ENCODE peak calls at places on chromosomes 11 and 22, in six cellular contexts. Z is osteoblast; X is GM20000; U is endothelial cell of umbilical vein; D is activated CD8-positive, alpha-beta T cell treated with anti-CD3 and anti-CD28 coated beads for 36 hours; O is progenitor cell of endocrine pancreas. N is an unnamed sample.
A peak's percentile ranks its signal among the peaks of the same experiment; 100 is the strongest.

GRCh38 chr22:39926175-39927152 is 25.6 kb downstream of the GRAP2 start:
- DNase-seq in D (peak; percentile 1), U (no peak), Z (no peak), X (no peak), O (no peak), N (no peak)

GRCh38 chr22:50710886-50711285 is 27.1 kb upstream of the ACR start:
- DNase-seq in D (no peak), O (no peak), Z (no peak), U (no peak), X (no peak), N (no peak)

GRCh38 chr11:66022401-66023185 is 3.7 kb downstream of the CATSPER1 start:
- DNase-seq in X (peak; percentile 91), U (peak; percentile 67), Z (peak; percentile 98), O (peak; percentile 84), D (peak; percentile 88), N (peak; percentile 92)

GRCh38 chr11:84522331-84522730 is 1104.8 kb downstream of the DLG2 start:
- DNase-seq in Z (no peak), D (no peak), O (no peak), U (no peak), X (no peak), N (no peak)

GRCh38 chr22:20420157-20420842 is 17.3 kb downstream of the SCARF2 start:
- DNase-seq in D (no peak), Z (peak; percentile 84), U (no peak), O (no peak), X (no peak), N (no peak)

GRCh38 chr11:110110854-110111253 is 17.7 kb downstream of the ZC3H12C start:
- DNase-seq in D (no peak), U (no peak), X (no peak), O (no peak), Z (no peak), N (no peak)

GRCh38 chr11:130609121-130610035 is 160.9 kb downstream of the ADAMTS15 start:
- DNase-seq in D (no peak), X (no peak), O (no peak), U (no peak), Z (no peak), N (no peak)

GRCh38 chr11:110711448-110711775 is 825 bp downstream of the ARHGAP20 start:
- DNase-seq in Z (no peak), D (no peak), X (peak; percentile 17), U (no peak), O (no peak), N (no peak)

GRCh38 chr11:11993814-11994213 is 14.6 kb downstream of the DKK3 start:
- DNase-seq in O (no peak), U (peak; percentile 41), Z (peak; percentile 84), X (no peak), D (no peak), N (no peak)

GRCh38 chr22:36329217-36330078 is 58.3 kb downstream of the MYH9 start:
- DNase-seq in U (peak; percentile 95), Z (peak; percentile 94), D (peak; percentile 95), O (peak; percentile 52), X (no peak), N (no peak)

GRCh38 chr22:49969751-49970527 is 9.4 kb downstream of the PIM3 start:
- DNase-seq in O (no peak), U (no peak), X (no peak), D (no peak), Z (peak; percentile 78), N (no peak)

GRCh38 chr22:35451602-35452001 is 51.7 kb downstream of the MCM5 start:
- DNase-seq in U (no peak), Z (peak; percentile 62), D (no peak), X (no peak), O (no peak), N (no peak)

GRCh38 chr11:43942651-43943356 is 367 bp downstream of the C11orf96 start:
- DNase-seq in D (peak; percentile 15), Z (peak; percentile 94), O (peak; percentile 16), U (peak; percentile 59), X (peak; percentile 56), N (no peak)

GRCh38 chr22:39388261-39389011 is 11.1 kb upstream of the TAB1 start:
- DNase-seq in O (peak; percentile 91), U (peak; percentile 81), D (peak; percentile 81), X (peak; percentile 78), Z (peak; percentile 98), N (peak; percentile 87)

GRCh38 chr11:73452726-73453125 is 76.5 kb downstream of the RELT start:
- DNase-seq in X (no peak), Z (no peak), O (no peak), D (no peak), U (no peak), N (no peak)

GRCh38 chr11:84247931-84248330 is 961.8 kb upstream of the CCDC90B start:
- DNase-seq in Z (no peak), O (no peak), X (no peak), D (no peak), U (no peak), N (no peak)

GRCh38 chr11:44574620-44575287 is 9.3 kb downstream of the CD82 start:
- DNase-seq in X (no peak), U (no peak), Z (peak; percentile 96), D (peak; percentile 84), O (no peak), N (no peak)

GRCh38 chr22:35421121-35421520 is 21.2 kb downstream of the MCM5 start:
- DNase-seq in U (no peak), Z (peak; percentile 46), O (no peak), D (no peak), X (no peak), N (no peak)

GRCh38 chr11:12001152-12001551 is 7.3 kb downstream of the DKK3 start:
- DNase-seq in Z (no peak), X (no peak), D (no peak), U (no peak), O (no peak), N (no peak)

GRCh38 chr22:33785283-33785991 is 134.8 kb downstream of the LARGE1 start:
- DNase-seq in D (no peak), X (no peak), O (no peak), U (no peak), Z (peak; percentile 72), N (no peak)

DNA sequence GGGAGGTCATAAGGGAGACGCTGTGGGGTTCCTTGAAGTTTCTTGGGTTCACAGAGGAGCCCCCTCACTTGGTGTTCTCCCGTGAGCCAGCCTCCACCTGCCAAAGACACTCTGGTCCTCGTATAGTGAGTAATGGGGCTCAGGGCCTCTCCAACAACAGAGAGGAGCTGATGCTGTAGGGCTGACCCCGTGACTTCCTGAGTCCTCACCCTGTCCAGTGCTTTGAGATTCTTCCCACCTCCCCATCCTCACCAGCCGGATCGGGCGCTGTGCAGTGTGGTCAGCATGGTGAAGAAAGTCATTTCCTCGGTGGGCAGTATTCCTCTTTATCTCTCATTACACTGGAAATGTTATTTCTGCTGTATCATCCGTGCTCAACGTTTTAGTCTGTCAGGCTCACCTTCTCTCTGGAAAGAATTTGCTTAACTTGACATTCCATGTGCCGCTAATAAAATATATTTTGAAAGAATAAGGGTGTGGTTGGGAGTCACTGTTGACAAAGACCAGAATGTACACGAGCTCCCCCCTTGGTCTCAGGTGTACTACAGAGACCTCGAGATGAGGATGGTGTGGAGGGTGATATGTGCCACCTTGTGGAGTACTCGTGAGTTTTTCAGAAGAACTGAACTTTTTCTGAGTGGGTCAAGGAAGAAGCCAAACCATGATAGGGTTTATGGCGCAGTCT is 25.7 kb upstream of the SCGB1A1 start:
- DNase-seq in U (no peak), X (peak; percentile 37), O (no peak), D (peak; percentile 24), Z (no peak), N (peak; percentile 30)
- TF ChIP-seq CTCF in U (no peak), X (peak; percentile 15), O (peak; percentile 25), D (peak; percentile 8), Z (peak; percentile 15), N (no peak)

DNA sequence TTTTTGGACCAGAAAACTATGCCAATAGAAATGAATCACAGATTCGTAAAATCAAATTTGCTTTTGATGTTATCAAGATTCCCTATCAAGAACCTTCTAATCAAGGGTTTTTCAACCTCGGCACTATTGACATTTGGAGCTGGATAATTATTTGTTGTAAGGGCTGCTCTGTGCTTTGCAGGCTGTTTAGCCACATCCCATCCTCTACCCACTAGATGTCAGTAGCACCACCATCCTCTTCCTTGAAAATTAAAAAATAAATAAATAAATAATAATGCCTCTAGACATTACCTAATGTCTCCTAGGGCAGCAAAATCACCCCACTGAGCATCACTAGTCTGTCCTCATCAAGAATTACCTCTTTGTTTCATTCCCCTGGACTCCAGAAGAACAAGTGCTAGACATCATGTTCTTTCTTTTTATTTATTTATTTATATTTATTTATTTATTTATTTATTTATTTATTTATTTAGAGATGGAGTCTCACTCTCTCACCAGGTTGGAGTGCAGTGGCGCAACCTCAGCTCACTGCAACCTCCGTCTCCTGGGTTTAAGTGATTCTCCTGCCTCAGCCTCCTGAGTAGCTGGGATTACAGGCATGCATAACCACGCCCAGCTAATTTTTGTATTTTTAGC is 744.7 kb downstream of the KCNA4 start:
- DNase-seq in U (peak; percentile 59), Z (no peak), O (no peak), D (no peak), X (no peak), N (no peak)
- TF ChIP-seq CTCF in U (peak; percentile 54), Z (peak; percentile 47), O (peak; percentile 28), D (no peak), X (no peak), N (no peak)

DNA sequence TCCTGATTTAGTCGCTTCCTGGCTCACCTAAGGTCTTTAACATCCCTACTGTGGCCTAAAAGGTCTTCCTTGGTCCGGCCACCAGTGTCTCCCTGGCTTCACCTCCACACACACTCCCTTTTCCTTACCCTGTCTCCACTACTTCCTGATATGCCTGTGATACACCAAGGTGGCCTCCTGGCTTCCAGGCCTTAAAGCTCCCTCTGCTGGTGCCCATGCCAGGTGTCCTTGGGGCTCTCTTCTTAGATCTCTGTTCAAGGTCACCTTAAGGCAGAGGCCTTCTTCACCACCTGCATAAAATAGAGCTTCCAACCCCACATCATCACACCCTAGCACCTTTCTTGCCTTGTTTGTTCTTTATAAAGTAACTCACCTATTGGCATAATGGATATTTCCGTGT is 787.7 kb downstream of the NTM start:
- DNase-seq in Z (no peak), O (no peak), U (peak; percentile 32), X (peak; percentile 14), D (peak; percentile 11), N (no peak)
- TF ChIP-seq CTCF in Z (peak; percentile 55), O (peak; percentile 48), U (peak; percentile 42), X (no peak), D (no peak), N (peak; percentile 22)

GRCh38 chr22:19113429-19113828 is 8.8 kb downstream of the DGCR2 start:
- DNase-seq in O (no peak), U (no peak), Z (no peak), X (no peak), D (no peak), N (no peak)

GRCh38 chr22:19117111-19117512 is 5.1 kb downstream of the DGCR2 start:
- DNase-seq in D (no peak), X (no peak), U (no peak), Z (peak; percentile 25), O (no peak), N (no peak)

GRCh38 chr22:19114984-19115552 is 7.1 kb downstream of the DGCR2 start:
- DNase-seq in O (no peak), U (no peak), D (no peak), Z (peak; percentile 15), X (no peak), N (no peak)

GRCh38 chr22:19118601-19118880 is 3.7 kb downstream of the DGCR2 start:
- DNase-seq in D (no peak), X (no peak), U (no peak), O (no peak), Z (peak; percentile 48), N (no peak)

DNA sequence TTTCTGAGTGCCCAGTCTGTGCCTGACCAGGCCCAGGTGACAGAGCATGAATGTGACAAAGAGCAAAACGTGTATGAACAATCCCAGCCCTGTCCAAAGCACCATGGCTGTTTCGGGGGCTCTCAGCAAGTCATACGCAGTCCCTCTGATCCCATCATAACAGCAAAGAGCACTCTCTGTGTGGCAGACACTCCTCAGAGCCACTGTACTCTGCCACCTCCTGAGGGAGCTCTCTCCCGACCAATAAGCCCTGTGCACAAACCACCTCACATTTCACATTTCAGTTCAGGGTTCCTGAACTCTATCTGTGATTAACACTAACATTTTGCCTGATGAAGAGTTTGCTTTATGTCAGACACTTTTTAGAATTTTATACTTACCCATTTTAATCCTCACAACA is 6.6 kb downstream of the DGCR2 start:
- DNase-seq in X (no peak), O (no peak), U (no peak), D (no peak), Z (peak; percentile 43), N (no peak)
- TF ChIP-seq CTCF in X (peak; percentile 42), O (no peak), U (peak; percentile 35), D (no peak), Z (no peak), N (peak; percentile 9)

N was measured in GM10248.